ENCODE peak calls at places on chromosomes 7 and 10, in five cellular contexts. One of them, this sample, is unnamed.

GRCh38 chr10:104907509-104907908 is 266.4 kb downstream of the SORCS3 start:
- DNase-seq in HL-60: no peak
- DNase-seq in ELR: no peak
- DNase-seq in thoracic aorta: no peak
- DNase-seq in hepatocyte: no peak
- DNase-seq in this sample: no peak

GRCh38 chr10:109386921-109387320 is 536.4 kb downstream of the XPNPEP1 start:
- DNase-seq in hepatocyte: no peak
- DNase-seq in thoracic aorta: no peak
- DNase-seq in HL-60: no peak
- DNase-seq in ELR: no peak
- DNase-seq in this sample: no peak

GRCh38 chr7:50197547-50197946 is 104.5 kb upstream of the ZPBP start:
- DNase-seq in ELR: no peak
- DNase-seq in HL-60: no peak
- DNase-seq in thoracic aorta: no peak
- DNase-seq in hepatocyte: peak; percentile 82
- DNase-seq in this sample: peak; percentile 82

GRCh38 chr7:51227861-51228260 is 88.7 kb downstream of the COBL start:
- DNase-seq in hepatocyte: no peak
- DNase-seq in thoracic aorta: no peak
- DNase-seq in ELR: no peak
- DNase-seq in HL-60: no peak
- DNase-seq in this sample: no peak

GRCh38 chr10:132384618-132385510 is 12.1 kb upstream of the PWWP2B start:
- DNase-seq in hepatocyte: no peak
- DNase-seq in HL-60: no peak
- DNase-seq in thoracic aorta: no peak
- DNase-seq in ELR: no peak
- DNase-seq in this sample: no peak

GRCh38 chr10:119189811-119190282 is 11.2 kb upstream of the PRDX3 start:
- DNase-seq in ELR: peak; percentile 76
- DNase-seq in hepatocyte: no peak
- DNase-seq in HL-60: peak; percentile 67
- DNase-seq in thoracic aorta: no peak
- DNase-seq in this sample: peak; percentile 42

GRCh38 chr7:4265676-4266075 is 416.4 kb upstream of the FOXK1 start:
- DNase-seq in hepatocyte: no peak
- DNase-seq in thoracic aorta: no peak
- DNase-seq in HL-60: no peak
- DNase-seq in ELR: no peak
- DNase-seq in this sample: no peak

GRCh38 chr7:158821173-158822021 is 7.9 kb downstream of the ESYT2 start:
- DNase-seq in hepatocyte: peak; percentile 44
- DNase-seq in thoracic aorta: no peak
- DNase-seq in ELR: peak; percentile 95
- DNase-seq in HL-60: peak; percentile 11
- DNase-seq in this sample: peak; percentile 75

GRCh38 chr7:87148332-87148955 is 3.8 kb upstream of the DMTF1 start:
- DNase-seq in ELR: peak; percentile 46
- DNase-seq in thoracic aorta: no peak
- DNase-seq in HL-60: no peak
- DNase-seq in hepatocyte: peak; percentile 24
- DNase-seq in this sample: peak; percentile 31

GRCh38 chr7:16712916-16713315 is 40.6 kb upstream of the TSPAN13 start:
- DNase-seq in thoracic aorta: no peak
- DNase-seq in ELR: peak; percentile 93
- DNase-seq in hepatocyte: no peak
- DNase-seq in HL-60: no peak
- DNase-seq in this sample: peak; percentile 98

GRCh38 chr7:86058649-86059048 is 585.1 kb upstream of the GRM3 start:
- DNase-seq in HL-60: no peak
- DNase-seq in hepatocyte: no peak
- DNase-seq in ELR: no peak
- DNase-seq in thoracic aorta: no peak
- DNase-seq in this sample: no peak